ENCODE peak calls at places on chromosomes 13 and 19, in six cellular contexts. L is activated CD4-positive, CD25-positive, alpha-beta regulatory T cell; M is GM12865; N is SW480; S is mammary epithelial cell; R is bronchial epithelial cell. K is an unnamed sample.

GRCh38 chr19:29487432-29487831 is 38.4 kb upstream of the VSTM2B start:
- DNase-seq in L (no peak), M (no peak), N (no peak), S (no peak), R (no peak), K (no peak)

GRCh38 chr19:52492991-52493470 is 34.4 kb upstream of the ZNF808 start:
- DNase-seq in L (no peak), M (no peak), N (no peak), S (no peak), R (no peak), K (no peak)

GRCh38 chr19:46718157-46718933 is 1.4 kb upstream of the PRKD2 start:
- DNase-seq in L (no peak), M (peak; percentile 89), N (peak; percentile 64), S (no peak), R (peak; percentile 41), K (peak; percentile 20)

GRCh38 chr13:32073180-32073864 is 41.7 kb downstream of the FRY start:
- DNase-seq in L (no peak), M (no peak), N (no peak), S (no peak), R (no peak), K (no peak)

GRCh38 chr13:79501538-79502232 is 20.7 kb downstream of the NDFIP2 start:
- DNase-seq in L (no peak), M (no peak), N (no peak), S (peak; percentile 23), R (peak; percentile 45), K (no peak)

GRCh38 chr13:60267498-60268202 is 103.9 kb upstream of the DIAPH3 start:
- DNase-seq in L (no peak), M (no peak), N (peak; percentile 11), S (no peak), R (no peak), K (no peak)

GRCh38 chr13:27973956-27974662 is 5.0 kb upstream of the CDX2 start:
- DNase-seq in L (no peak), M (no peak), N (no peak), S (no peak), R (no peak), K (no peak)

GRCh38 chr13:43698743-43699142 is 88.0 kb downstream of the ENOX1 start:
- DNase-seq in L (no peak), M (no peak), N (no peak), S (no peak), R (peak; percentile 15), K (peak; percentile 65)

GRCh38 chr13:30339721-30340366 is 32.5 kb upstream of the KATNAL1 start:
- DNase-seq in L (no peak), M (no peak), N (no peak), S (no peak), R (no peak), K (no peak)

GRCh38 chr19:33496496-33496895 is 25.1 kb downstream of the PEPD start:
- DNase-seq in L (no peak), M (no peak), N (no peak), S (no peak), R (no peak), K (no peak)

GRCh38 chr13:19927117-19927734 is 31.3 kb upstream of the ZMYM2 start:
- DNase-seq in L (no peak), M (peak; percentile 49), N (peak; percentile 77), S (peak; percentile 38), R (peak; percentile 63), K (peak; percentile 55)

GRCh38 chr13:71054358-71054757 is 812.6 kb downstream of the DACH1 start:
- DNase-seq in L (no peak), M (peak; percentile 48), N (no peak), S (no peak), R (no peak), K (no peak)

GRCh38 chr19:577439-578392 is 5.3 kb downstream of the BSG start:
- DNase-seq in L (no peak), M (no peak), N (no peak), S (no peak), R (no peak), K (no peak)

GRCh38 chr13:112885782-112886268 is 83.2 kb upstream of the MCF2L start:
- DNase-seq in L (no peak), M (no peak), N (peak; percentile 90), S (peak; percentile 84), R (peak; percentile 74), K (no peak)

GRCh38 chr19:6092329-6093286 is 17.7 kb downstream of the RFX2 start:
- DNase-seq in L (no peak), M (peak; percentile 41), N (peak; percentile 88), S (peak; percentile 97), R (peak; percentile 98), K (no peak)

GRCh38 chr13:85661639-85662038 is 137.6 kb downstream of the SLITRK6 start:
- DNase-seq in L (no peak), M (no peak), N (no peak), S (no peak), R (no peak), K (no peak)

GRCh38 chr13:73952683-73953082 is 181.5 kb downstream of the KLF12 start:
- DNase-seq in L (no peak), M (no peak), N (no peak), S (no peak), R (no peak), K (no peak)